ENCODE peak calls at places on chromosomes 2 and 18, in seven cellular contexts. W is CD4-positive, alpha-beta T cell; M is fibroblast of lung; N is NCI-H774; L is kidney tubule cell; B is mesendoderm; Q is stimulated activated naive CD8-positive, alpha-beta T cell treated with anti-CD3 and anti-CD28 coated beads, Interleukin-15, Interleukin-2, amounts not matched to agents 100 U/mL and 50 U/mL, for 24 hours. S is an unnamed sample.

GRCh38 chr2:171166328-171166983 is 5.8 kb upstream of the TLK1 start:
- DNase-seq in M (no peak), B (peak; percentile 32), Q (no peak), N (no peak), L (no peak), W (no peak), S (no peak)

GRCh38 chr2:105175231-105175630 is 66.3 kb upstream of the GPR45 start:
- DNase-seq in L (peak; percentile 55), W (no peak), B (no peak), N (no peak), M (no peak), Q (no peak), S (no peak)

GRCh38 chr18:21093133-21093532 is 18.5 kb downstream of the ROCK1 start:
- DNase-seq in W (no peak), N (no peak), M (no peak), Q (no peak), B (no peak), L (no peak), S (no peak)

GRCh38 chr2:209499071-209499470 is 75.2 kb downstream of the MAP2 start:
- DNase-seq in W (no peak), M (peak; percentile 9), Q (no peak), N (no peak), L (peak; percentile 33), B (no peak), S (no peak)

GRCh38 chr2:83742117-83742782 is 716.8 kb downstream of the SUCLG1 start:
- DNase-seq in L (no peak), B (no peak), N (no peak), W (no peak), M (peak; percentile 9), Q (no peak), S (no peak)

GRCh38 chr2:235550946-235551345 is 57.1 kb downstream of the AGAP1 start:
- DNase-seq in B (no peak), Q (no peak), L (no peak), M (no peak), N (no peak), W (no peak), S (no peak)

GRCh38 chr2:229431331-229431954 is 160.4 kb upstream of the PID1 start:
- DNase-seq in M (peak; percentile 85), B (peak; percentile 80), N (peak; percentile 47), L (peak; percentile 48), W (no peak), Q (no peak), S (no peak)

GRCh38 chr2:188787002-188787660 is 187.0 kb upstream of the COL3A1 start:
- DNase-seq in N (no peak), B (peak; percentile 34), M (peak; percentile 74), Q (no peak), L (peak; percentile 52), W (no peak), S (no peak)

GRCh38 chr2:224927011-224927410 is 115.3 kb downstream of the DOCK10 start:
- DNase-seq in W (no peak), Q (no peak), L (no peak), N (no peak), B (peak; percentile 33), M (no peak), S (no peak)

GRCh38 chr18:56402872-56403516 is 235.4 kb downstream of the TXNL1 start:
- DNase-seq in Q (no peak), W (no peak), M (peak; percentile 86), N (no peak), L (peak; percentile 82), B (no peak), S (no peak)

GRCh38 chr2:86518498-86518897 is 44.7 kb downstream of the CHMP3 start:
- DNase-seq in L (no peak), W (peak; percentile 18), M (peak; percentile 53), B (peak; percentile 5), N (no peak), Q (peak; percentile 10), S (no peak)

GRCh38 chr2:264493-265468 is at the start of gene ACP1:
- DNase-seq in B (peak; percentile 98), Q (peak; percentile 95), M (peak; percentile 93), N (peak; percentile 99), W (peak; percentile 92), L (peak; percentile 97), S (peak; percentile 97)

GRCh38 chr2:160338891-160339290 is 138.8 kb upstream of the ITGB6 start:
- DNase-seq in Q (no peak), L (no peak), W (no peak), M (peak; percentile 60), N (no peak), B (peak; percentile 33), S (no peak)

GRCh38 chr2:141529674-141530073 is 601.1 kb downstream of the LRP1B start:
- DNase-seq in B (no peak), N (no peak), L (no peak), Q (no peak), M (peak; percentile 36), W (no peak), S (no peak)

GRCh38 chr2:26249625-26250024 is 4.9 kb downstream of the HADHB start:
- DNase-seq in W (no peak), M (no peak), N (no peak), Q (no peak), L (no peak), B (no peak), S (no peak)

GRCh38 chr2:86673976-86674670 is 46.0 kb upstream of the RMND5A start:
- DNase-seq in L (no peak), W (no peak), M (no peak), B (no peak), N (no peak), Q (no peak), S (no peak)

GRCh38 chr2:45496869-45497268 is 114.2 kb downstream of the SRBD1 start:
- DNase-seq in M (no peak), B (no peak), L (no peak), Q (no peak), W (no peak), N (no peak), S (no peak)

GRCh38 chr18:73461038-73461779 is 593.4 kb upstream of the NETO1 start:
- DNase-seq in N (no peak), M (no peak), Q (no peak), W (no peak), B (no peak), L (no peak), S (no peak)

GRCh38 chr2:128446866-128447537 is 128.3 kb upstream of the HS6ST1 start:
- DNase-seq in N (no peak), Q (no peak), M (no peak), B (no peak), W (no peak), L (no peak), S (peak; percentile 2)

S was measured in endothelial cell.